ENCODE peak calls at places on chromosomes 3 and 15, in eight cellular contexts. A, H, Y, D, K, F, C and W are unnamed samples.

GRCh38 chr3:98994128-98994762 is 92.8 kb upstream of the DCBLD2 start:
- DNase-seq in K (no peak), F (no peak), A (no peak), C (no peak), D (peak; percentile 72), H (no peak), Y (peak; percentile 12), W (no peak)

GRCh38 chr15:35696767-35697231 is 150.8 kb upstream of the DPH6 start:
- DNase-seq in Y (no peak), A (peak; percentile 50), K (no peak), D (peak; percentile 83), F (peak; percentile 9), C (no peak), H (no peak), W (peak; percentile 59)

GRCh38 chr3:120561251-120562045 is 34.7 kb upstream of the NDUFB4 start:
- DNase-seq in K (peak; percentile 50), F (no peak), H (peak; percentile 73), C (peak; percentile 57), Y (peak; percentile 69), A (peak; percentile 70), D (peak; percentile 76), W (no peak)

GRCh38 chr3:64027708-64028107 is 4.4 kb upstream of the PSMD6 start:
- DNase-seq in H (no peak), C (no peak), F (no peak), A (peak; percentile 7), K (no peak), Y (no peak), D (no peak), W (no peak)

GRCh38 chr15:81752149-81752942 is 293.5 kb downstream of the MEX3B start:
- DNase-seq in F (no peak), H (no peak), Y (peak; percentile 78), A (peak; percentile 96), C (no peak), K (no peak), D (peak; percentile 22), W (no peak)

GRCh38 chr15:56059716-56060115 is 66.3 kb upstream of the NEDD4 start:
- DNase-seq in F (no peak), H (no peak), Y (no peak), C (no peak), K (no peak), A (no peak), D (no peak), W (no peak)

GRCh38 chr3:29381595-29381994 is 100.7 kb downstream of the RBMS3 start:
- DNase-seq in K (no peak), D (peak; percentile 46), F (no peak), A (no peak), C (no peak), Y (no peak), H (no peak), W (no peak)

GRCh38 chr3:52428151-52429005 is 16.5 kb downstream of the SEMA3G start:
- DNase-seq in H (peak; percentile 39), Y (peak; percentile 15), K (no peak), A (peak; percentile 68), D (peak; percentile 79), C (peak; percentile 76), F (peak; percentile 45), W (peak; percentile 57)

GRCh38 chr3:65500398-65501306 is 538.1 kb downstream of the MAGI1 start:
- DNase-seq in C (no peak), A (peak; percentile 12), Y (no peak), K (no peak), D (no peak), F (no peak), H (no peak), W (no peak)

GRCh38 chr3:23659274-23659673 is 146.5 kb upstream of the UBE2E1 start:
- DNase-seq in K (no peak), F (no peak), D (no peak), A (no peak), Y (no peak), C (no peak), H (no peak), W (no peak)

GRCh38 chr3:13277130-13277783 is 142.9 kb downstream of the NUP210 start:
- DNase-seq in A (no peak), K (no peak), D (no peak), H (no peak), Y (no peak), C (no peak), F (no peak), W (no peak)

GRCh38 chr3:173742491-173742890 is 344.9 kb downstream of the NLGN1 start:
- DNase-seq in K (no peak), C (no peak), D (no peak), H (no peak), A (no peak), Y (no peak), F (no peak), W (no peak)

GRCh38 chr3:164030194-164030593 is 1048.1 kb downstream of the SI start:
- DNase-seq in K (no peak), D (no peak), C (no peak), H (no peak), F (no peak), A (no peak), Y (no peak), W (no peak)

GRCh38 chr15:29670266-29670665 is 152.0 kb downstream of the TJP1 start:
- DNase-seq in D (peak; percentile 4), F (no peak), H (no peak), A (no peak), C (no peak), K (no peak), Y (no peak), W (no peak)

GRCh38 chr15:96622714-96623113 is 292.2 kb downstream of the NR2F2 start:
- DNase-seq in C (no peak), Y (no peak), K (no peak), A (no peak), F (no peak), H (no peak), D (no peak), W (no peak)

GRCh38 chr3:114590309-114591047 is 296.6 kb downstream of the TIGIT start:
- DNase-seq in Y (no peak), D (no peak), C (no peak), K (no peak), F (no peak), A (no peak), H (no peak), W (no peak)

GRCh38 chr3:134904333-134904771 is 109.3 kb downstream of the EPHB1 start:
- DNase-seq in C (no peak), H (no peak), D (no peak), K (no peak), Y (no peak), F (no peak), A (peak; percentile 30), W (no peak)

GRCh38 chr15:68609618-68610017 is 30.8 kb downstream of the CORO2B start:
- DNase-seq in Y (no peak), F (no peak), C (no peak), H (no peak), K (no peak), A (no peak), D (no peak), W (no peak)

GRCh38 chr15:81914734-81915234 is 131.0 kb downstream of the MEX3B start:
- DNase-seq in F (no peak), C (no peak), K (no peak), D (no peak), Y (peak; percentile 77), H (no peak), A (peak; percentile 95), W (no peak)

GRCh38 chr3:116614795-116615362 is 94.7 kb upstream of the TUSC7 start:
- DNase-seq in K (no peak), D (peak; percentile 6), C (peak; percentile 10), A (peak; percentile 44), F (peak; percentile 2), Y (no peak), H (no peak), W (no peak)